ENCODE peak calls at places on chromosomes 3 and 15, in seven cellular contexts. Y, U, R, Q, C, F and L are unnamed samples.

GRCh38 chr15:67178569-67179210 is 75.8 kb downstream of the AAGAB start:
- DNase-seq in Y (no peak), U (no peak), R (peak; percentile 90), Q (no peak), C (no peak), F (no peak), L (no peak)

GRCh38 chr3:55686720-55687254 is 199.7 kb upstream of the WNT5A start:
- DNase-seq in Y (no peak), U (no peak), R (no peak), Q (no peak), C (no peak), F (no peak), L (peak; percentile 41)

GRCh38 chr3:121167374-121168139 is 259.6 kb downstream of the STXBP5L start:
- DNase-seq in Y (no peak), U (no peak), R (no peak), Q (no peak), C (no peak), F (no peak), L (no peak)

GRCh38 chr15:51647128-51647562 is 24.6 kb upstream of the DMXL2 start:
- DNase-seq in Y (no peak), U (peak; percentile 74), R (peak; percentile 42), Q (peak; percentile 9), C (peak; percentile 86), F (peak; percentile 47), L (peak; percentile 6)

GRCh38 chr3:106249159-106249558 is 380.3 kb upstream of the CBLB start:
- DNase-seq in Y (no peak), U (no peak), R (no peak), Q (no peak), C (no peak), F (no peak), L (no peak)

GRCh38 chr3:126208618-126209256 is 28.4 kb upstream of the ALDH1L1 start:
- DNase-seq in Y (peak; percentile 92), U (peak; percentile 84), R (peak; percentile 27), Q (peak; percentile 98), C (peak; percentile 72), F (peak; percentile 41), L (peak; percentile 64)

GRCh38 chr3:157125101-157125500 is 34.8 kb downstream of the CCNL1 start:
- DNase-seq in Y (no peak), U (no peak), R (no peak), Q (no peak), C (no peak), F (no peak), L (no peak)

GRCh38 chr15:26095710-26096330 is 232.7 kb upstream of the ATP10A start:
- DNase-seq in Y (no peak), U (no peak), R (no peak), Q (no peak), C (no peak), F (no peak), L (no peak)

GRCh38 chr15:29141908-29142747 is 127.5 kb downstream of the NSMCE3 start:
- DNase-seq in Y (peak; percentile 67), U (no peak), R (no peak), Q (no peak), C (no peak), F (no peak), L (no peak)

GRCh38 chr3:62128028-62128427 is 245.3 kb downstream of the FEZF2 start:
- DNase-seq in Y (no peak), U (no peak), R (no peak), Q (no peak), C (no peak), F (no peak), L (peak; percentile 61)

GRCh38 chr3:66393486-66394260 is 107.1 kb downstream of the LRIG1 start:
- DNase-seq in Y (no peak), U (no peak), R (peak; percentile 81), Q (no peak), C (no peak), F (no peak), L (no peak)

GRCh38 chr3:127706312-127706711 is 33.6 kb downstream of the ABTB1 start:
- DNase-seq in Y (no peak), U (no peak), R (no peak), Q (no peak), C (no peak), F (no peak), L (peak; percentile 54)

GRCh38 chr3:40782086-40782721 is 257.4 kb downstream of the ZNF621 start:
- DNase-seq in Y (no peak), U (no peak), R (no peak), Q (peak; percentile 9), C (no peak), F (no peak), L (no peak)

GRCh38 chr3:102163039-102163817 is 271.6 kb upstream of the ZPLD1 start:
- DNase-seq in Y (peak; percentile 40), U (peak; percentile 38), R (peak; percentile 98), Q (peak; percentile 60), C (no peak), F (peak; percentile 42), L (peak; percentile 50)

GRCh38 chr3:161148832-161149475 is 43.8 kb upstream of the B3GALNT1 start:
- DNase-seq in Y (no peak), U (no peak), R (no peak), Q (no peak), C (no peak), F (no peak), L (no peak)

GRCh38 chr3:173743512-173743911 is 346.0 kb downstream of the NLGN1 start:
- DNase-seq in Y (no peak), U (no peak), R (peak; percentile 32), Q (no peak), C (no peak), F (no peak), L (no peak)

GRCh38 chr3:173742491-173742890 is 344.9 kb downstream of the NLGN1 start:
- DNase-seq in Y (no peak), U (no peak), R (peak; percentile 17), Q (no peak), C (no peak), F (no peak), L (no peak)

GRCh38 chr3:173737167-173737808 is 339.7 kb downstream of the NLGN1 start:
- DNase-seq in Y (no peak), U (no peak), R (no peak), Q (no peak), C (no peak), F (no peak), L (no peak)

GRCh38 chr3:173743111-173743510 is 345.6 kb downstream of the NLGN1 start:
- DNase-seq in Y (no peak), U (no peak), R (peak; percentile 50), Q (no peak), C (no peak), F (no peak), L (no peak)

DNA sequence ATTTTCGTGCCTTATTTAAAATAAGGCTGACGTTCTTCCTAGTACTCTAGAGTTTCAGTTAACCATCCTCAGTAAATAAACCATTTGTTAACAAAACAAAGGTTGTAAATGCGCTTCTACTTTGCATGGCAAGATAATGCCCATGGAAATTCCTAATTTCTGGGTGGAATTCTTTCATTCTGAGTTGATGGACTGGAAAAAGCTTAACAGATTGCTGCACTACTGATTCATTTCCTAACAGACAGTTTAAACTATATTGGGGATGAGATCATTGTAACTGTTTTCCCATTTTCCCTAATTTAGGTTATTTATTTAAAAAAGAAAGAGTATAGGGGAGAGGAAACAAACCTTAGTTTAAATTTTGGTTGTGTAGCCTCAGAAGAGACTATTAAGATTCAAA is 342.2 kb downstream of the NLGN1 start:
- DNase-seq in Y (no peak), U (no peak), R (peak; percentile 83), Q (no peak), C (no peak), F (no peak), L (no peak)
- H3K27ac ChIP-seq in Y (no peak overlapping the region), U (no peak overlapping the region), R (peak overlapping the region; percentile 96), Q (no peak overlapping the region), C (no peak overlapping the region), F (peak overlapping the region; percentile 88), L (no peak overlapping the region)

GRCh38 chr3:25452185-25452584 is 24.1 kb downstream of the RARB start:
- DNase-seq in Y (peak; percentile 48), U (no peak), R (no peak), Q (no peak), C (no peak), F (no peak), L (no peak)

GRCh38 chr3:25456723-25457122 is 28.7 kb downstream of the RARB start:
- DNase-seq in Y (no peak), U (no peak), R (peak; percentile 50), Q (no peak), C (no peak), F (no peak), L (no peak)

GRCh38 chr3:25455316-25456232 is 27.5 kb downstream of the RARB start:
- DNase-seq in Y (peak; percentile 56), U (no peak), R (peak; percentile 69), Q (peak; percentile 46), C (no peak), F (peak; percentile 46), L (no peak)

GRCh38 chr3:25454411-25454927 is 26.4 kb downstream of the RARB start:
- DNase-seq in Y (no peak), U (no peak), R (peak; percentile 43), Q (peak; percentile 94), C (no peak), F (no peak), L (no peak)

GRCh38 chr3:25453521-25454410 is 25.7 kb downstream of the RARB start:
- DNase-seq in Y (peak; percentile 22), U (no peak), R (peak; percentile 49), Q (peak; percentile 96), C (no peak), F (peak; percentile 29), L (no peak)
- H3K4me3 ChIP-seq in Y (no peak overlapping the region), U (no peak overlapping the region), R (no peak overlapping the region), Q (peak overlapping the region; percentile 24), C (no peak overlapping the region), F (peak overlapping the region; percentile 42), L (no peak overlapping the region)

GRCh38 chr3:184603156-184604030 is 41.8 kb downstream of the EPHB3 start:
- DNase-seq in Y (no peak), U (no peak), R (no peak), Q (no peak), C (no peak), F (no peak), L (no peak)
- H3K27ac ChIP-seq in Y (no peak overlapping the region), U (peak overlapping the region; percentile 53), R (no peak overlapping the region), Q (no peak overlapping the region), C (no peak overlapping the region), F (no peak overlapping the region), L (no peak overlapping the region)

GRCh38 chr3:167671878-167672427 is 18.2 kb upstream of the WDR49 start:
- DNase-seq in Y (no peak), U (no peak), R (peak; percentile 28), Q (no peak), C (no peak), F (no peak), L (no peak)

GRCh38 chr3:167675835-167676234 is 22.1 kb upstream of the WDR49 start:
- DNase-seq in Y (no peak), U (no peak), R (no peak), Q (no peak), C (no peak), F (no peak), L (no peak)

GRCh38 chr3:167669699-167670098 is 16.0 kb upstream of the WDR49 start:
- DNase-seq in Y (no peak), U (no peak), R (no peak), Q (no peak), C (no peak), F (no peak), L (no peak)

GRCh38 chr3:167668651-167669050 is 14.9 kb upstream of the WDR49 start:
- DNase-seq in Y (no peak), U (no peak), R (no peak), Q (no peak), C (no peak), F (no peak), L (no peak)

DNA sequence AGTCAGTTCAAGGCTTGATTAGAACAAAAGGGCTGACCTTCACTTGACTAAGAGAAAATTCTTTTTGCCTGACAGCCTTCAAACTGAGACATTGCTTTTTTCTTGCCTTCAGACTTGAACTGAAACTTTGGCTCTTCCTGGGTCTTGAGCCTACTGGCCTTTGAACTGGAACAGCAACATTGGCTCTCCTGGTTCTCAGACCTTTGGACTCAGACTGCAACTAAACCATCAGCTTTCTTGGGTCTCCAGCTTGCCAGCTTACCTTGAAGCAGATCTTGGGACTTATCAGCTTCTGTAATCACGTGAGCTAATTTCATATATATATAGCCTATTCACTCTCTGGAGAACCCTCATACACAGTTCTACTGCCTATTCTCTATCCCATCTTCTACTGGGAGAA is 19.5 kb upstream of the WDR49 start:
- DNase-seq in Y (no peak), U (no peak), R (no peak), Q (no peak), C (no peak), F (no peak), L (no peak)
- H3K4me3 ChIP-seq in Y (no peak overlapping the region), U (no peak overlapping the region), R (no peak overlapping the region), Q (no peak overlapping the region), C (no peak overlapping the region), F (no peak overlapping the region), L (no peak overlapping the region)